ENCODE peak calls at places on chromosomes 11 and 22, in four cellular contexts. B is left lung; S is ovary; Q is CD8-positive, alpha-beta T cell. A is an unnamed sample.

GRCh38 chr11:122140535-122140934 is 24.5 kb upstream of the BLID start:
- DNase-seq in Q (no peak), B (no peak), S (no peak), A (peak)

GRCh38 chr11:66857234-66857926 is 516 bp downstream of the LRFN4 start:
- DNase-seq in S (peak), B (peak), Q (no peak), A (no peak)

GRCh38 chr11:108534274-108534882 is 36.2 kb upstream of the POGLUT3 start:
- DNase-seq in B (no peak), S (no peak), Q (no peak), A (no peak)

GRCh38 chr11:1628506-1629325 is 859 bp upstream of the KRTAP5-5 start:
- DNase-seq in Q (peak), B (no peak), S (peak), A (no peak)

GRCh38 chr11:129410561-129410960 is 34.9 kb downstream of the BARX2 start:
- DNase-seq in S (no peak), Q (no peak), B (no peak), A (no peak)

GRCh38 chr11:60700689-60701508 is 1.5 kb downstream of the MS4A8 start:
- DNase-seq in B (no peak), Q (no peak), S (peak), A (no peak)

GRCh38 chr11:1450958-1451710 is 35.4 kb downstream of the MOB2 start:
- DNase-seq in S (no peak), Q (no peak), B (no peak), A (no peak)

GRCh38 chr11:94780432-94780831 is 12.3 kb downstream of the AMOTL1 start:
- DNase-seq in Q (no peak), B (no peak), S (no peak), A (no peak)

GRCh38 chr22:39434721-39435120 is 22.1 kb upstream of the MGAT3 start:
- DNase-seq in B (no peak), Q (no peak), S (no peak), A (no peak)

GRCh38 chr11:12287374-12288211 is 89.8 kb upstream of the PARVA start:
- DNase-seq in Q (no peak), B (peak), S (peak), A (peak)

GRCh38 chr11:112693781-112694180 is 267.4 kb upstream of the NCAM1 start:
- DNase-seq in B (no peak), S (no peak), Q (no peak), A (no peak)

GRCh38 chr11:68309621-68310185 is 2.7 kb upstream of the LRP5 start:
- DNase-seq in S (no peak), B (no peak), Q (no peak), A (no peak)

GRCh38 chr22:47195676-47196492 is 433.4 kb downstream of the TBC1D22A start:
- DNase-seq in Q (no peak), B (peak), S (peak), A (no peak)

GRCh38 chr11:35605691-35606090 is 12.6 kb upstream of the FJX1 start:
- DNase-seq in B (no peak), Q (no peak), S (no peak), A (no peak)

GRCh38 chr11:108643974-108644373 is 20.9 kb upstream of the DDX10 start:
- DNase-seq in S (no peak), B (no peak), Q (no peak), A (no peak)

GRCh38 chr11:19228956-19229355 is 11.8 kb downstream of the E2F8 start:
- DNase-seq in B (no peak), S (no peak), Q (no peak), A (no peak)

GRCh38 chr11:107731911-107732310 is 20.1 kb upstream of the SLN start:
- DNase-seq in Q (no peak), S (no peak), B (no peak), A (no peak)

GRCh38 chr11:70745451-70745850 is 347.1 kb downstream of the CTTN start:
- DNase-seq in S (no peak), Q (no peak), B (no peak), A (no peak)

GRCh38 chr11:115085461-115086220 is 407.3 kb downstream of the NXPE2 start:
- DNase-seq in B (no peak), Q (no peak), S (no peak), A (peak)

GRCh38 chr22:25357606-25358420 is 138.4 kb downstream of the CRYBB2 start:
- DNase-seq in Q (no peak), S (peak), B (no peak), A (no peak)

GRCh38 chr11:121323208-121323607 is 30.6 kb downstream of the SC5D start:
- DNase-seq in S (no peak), B (no peak), Q (no peak), A (no peak)

GRCh38 chr11:63999349-64000025 is 13.2 kb downstream of the OTUB1 start:
- DNase-seq in S (peak), Q (peak), B (peak), A (no peak)

GRCh38 chr11:1515082-1516060 is 28.8 kb upstream of the MOB2 start:
- DNase-seq in B (peak), S (peak), Q (peak), A (peak)

GRCh38 chr11:132158091-132158490 is 787.7 kb downstream of the NTM start:
- DNase-seq in S (no peak), Q (no peak), B (no peak), A (no peak)

GRCh38 chr22:19714320-19715252 is at the start of gene SEPTIN5:
- DNase-seq in Q (no peak), S (peak), B (no peak), A (no peak)

GRCh38 chr11:124761301-124762021 is 629 bp downstream of the ESAM start:
- DNase-seq in B (no peak), Q (no peak), S (no peak), A (no peak)

GRCh38 chr11:69464621-69464960 is 16.9 kb upstream of the LINC01488 start:
- DNase-seq in S (no peak), Q (no peak), B (no peak), A (no peak)

GRCh38 chr11:69307871-69308381 is 14.0 kb downstream of the MYEOV start:
- DNase-seq in S (no peak), B (peak), Q (no peak), A (no peak)

GRCh38 chr22:46068908-46069481 is 81.3 kb upstream of the PPARA start:
- DNase-seq in Q (no peak), B (peak), S (peak), A (no peak)

GRCh38 chr11:16382638-16383380 is 26.5 kb upstream of the SOX6 start:
- DNase-seq in Q (no peak), S (no peak), B (no peak), A (no peak)

GRCh38 chr11:3225826-3226750 is 6.1 kb downstream of the MRGPRE start:
- DNase-seq in S (no peak), B (no peak), Q (no peak), A (no peak)

GRCh38 chr11:70836071-70836470 is 416.3 kb downstream of the SHANK2 start:
- DNase-seq in S (no peak), B (no peak), Q (no peak), A (no peak)

GRCh38 chr11:465896-466538 is 15.9 kb downstream of the PTDSS2 start:
- DNase-seq in B (no peak), Q (no peak), S (no peak), A (no peak)

GRCh38 chr11:119751281-119752060 is 22.5 kb upstream of the NECTIN1 start:
- DNase-seq in Q (no peak), B (no peak), S (no peak), A (no peak)

GRCh38 chr11:64229090-64229958 is 1.0 kb upstream of the DNAJC4 start:
- DNase-seq in S (peak), Q (no peak), B (no peak), A (no peak)

GRCh38 chr11:8792636-8793035 is 110.0 kb downstream of the RPL27A start:
- DNase-seq in S (no peak), Q (no peak), B (no peak), A (no peak)
- TF ChIP-seq CTCF in S (no peak), Q (no peak), B (no peak), A (no peak)

GRCh38 chr22:42902875-42903510 is 45.9 kb upstream of the ARFGAP3 start:
- DNase-seq in S (peak), Q (no peak), B (no peak), A (no peak)

GRCh38 chr22:42906605-42907338 is 49.7 kb upstream of the ARFGAP3 start:
- DNase-seq in B (no peak), S (peak), Q (no peak), A (no peak)

GRCh38 chr22:42904049-42904448 is 47.0 kb upstream of the ARFGAP3 start:
- DNase-seq in S (no peak), Q (no peak), B (no peak), A (no peak)

GRCh38 chr22:42905702-42906183 is 48.7 kb upstream of the ARFGAP3 start:
- DNase-seq in Q (no peak), B (peak), S (peak), A (no peak)

DNA sequence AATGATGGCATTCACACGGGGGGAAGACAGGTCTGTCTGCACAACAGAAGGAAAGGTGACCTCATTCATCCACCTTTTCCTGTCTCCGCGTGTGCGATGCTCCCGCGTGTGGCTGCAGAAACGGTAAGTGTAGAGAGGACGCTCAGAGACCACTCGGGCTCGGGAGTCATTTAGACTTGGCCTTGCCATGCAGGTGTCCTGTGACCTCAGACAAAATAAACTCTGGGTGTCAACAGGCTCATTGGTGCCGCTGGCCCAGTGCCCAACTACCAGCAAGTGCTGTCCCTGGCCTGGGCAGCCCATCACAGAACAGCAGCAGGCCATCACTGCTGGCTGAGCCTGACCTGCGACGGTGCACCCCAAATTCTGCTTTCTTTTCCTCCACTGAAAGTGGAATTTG is 48.1 kb upstream of the ARFGAP3 start:
- DNase-seq in B (no peak), Q (no peak), S (no peak), A (no peak)
- TF ChIP-seq CTCF in B (no peak), Q (no peak), S (no peak), A (no peak)

GRCh38 chr22:44571566-44572413 is 73.8 kb upstream of the RTL6 start:
- DNase-seq in S (peak), B (peak), Q (no peak), A (no peak)

GRCh38 chr22:44570476-44571445 is 72.7 kb upstream of the RTL6 start:
- DNase-seq in S (no peak), Q (no peak), B (peak), A (no peak)

GRCh38 chr22:44566911-44567310 is 68.9 kb upstream of the RTL6 start:
- DNase-seq in B (peak), S (no peak), Q (no peak), A (no peak)

GRCh38 chr22:44569516-44569915 is 71.5 kb upstream of the RTL6 start:
- DNase-seq in S (no peak), B (peak), Q (no peak), A (no peak)

GRCh38 chr22:44567846-44568493 is 69.9 kb upstream of the RTL6 start:
- DNase-seq in B (peak), S (peak), Q (peak), A (peak)
- TF ChIP-seq CTCF in B (peak), S (peak), Q (peak), A (peak)

GRCh38 chr22:26837784-26838520 is 180.6 kb downstream of the MIAT start:
- DNase-seq in B (no peak), Q (no peak), S (no peak), A (no peak)
- TF ChIP-seq CTCF in B (no peak), Q (no peak), S (no peak), A (no peak)

DNA sequence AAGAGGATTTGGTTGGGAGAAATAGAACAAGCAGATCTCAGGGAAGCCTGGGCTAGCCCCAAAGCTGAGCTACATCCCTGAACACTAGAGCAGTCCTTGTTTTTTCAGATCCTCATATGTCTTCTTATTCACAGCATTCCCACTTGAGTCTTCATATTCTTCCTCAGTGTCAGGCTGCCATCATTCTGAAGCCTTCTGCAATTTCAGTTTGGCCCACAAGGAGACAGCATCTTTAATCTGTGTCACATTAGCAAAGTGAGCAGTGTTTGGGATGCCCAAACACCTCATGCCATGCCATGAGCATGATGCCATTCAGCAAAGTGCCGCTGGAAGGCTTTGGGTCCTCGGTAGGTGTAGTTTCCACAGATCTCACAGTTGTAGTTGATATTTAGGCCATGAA is 56.6 kb downstream of the SCN3B start:
- DNase-seq in B (no peak), S (no peak), Q (no peak), A (no peak)
- TF ChIP-seq CTCF in B (no peak), S (no peak), Q (no peak), A (no peak)

GRCh38 chr11:118618991-118619375 is 11.6 kb downstream of the PHLDB1 start:
- DNase-seq in B (no peak), S (peak), Q (no peak), A (peak)

GRCh38 chr11:118618115-118618990 is 10.9 kb downstream of the PHLDB1 start:
- DNase-seq in S (peak), Q (no peak), B (peak), A (no peak)

GRCh38 chr11:118615282-118615979 is 8.0 kb downstream of the PHLDB1 start:
- DNase-seq in Q (no peak), S (no peak), B (no peak), A (no peak)

GRCh38 chr11:118614511-118614910 is 7.1 kb downstream of the PHLDB1 start:
- DNase-seq in S (no peak), Q (no peak), B (no peak), A (no peak)

DNA sequence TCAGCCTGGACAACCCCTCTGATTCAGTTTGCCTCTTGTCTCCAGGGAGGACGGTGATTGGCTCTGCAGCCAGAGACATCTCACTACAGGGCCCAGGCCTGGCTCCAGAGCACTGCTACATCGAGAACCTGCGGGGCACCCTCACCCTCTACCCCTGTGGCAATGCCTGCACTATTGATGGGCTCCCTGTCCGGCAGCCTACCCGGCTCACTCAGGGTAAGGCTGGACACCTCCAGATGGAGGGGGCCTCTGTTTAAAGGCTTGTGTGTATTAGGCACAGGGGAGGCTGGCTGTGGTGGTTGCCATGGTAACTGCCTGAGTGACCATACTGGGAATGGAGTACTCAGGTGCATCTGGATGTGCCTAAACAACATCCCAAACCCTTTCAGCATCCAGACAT is 8.6 kb downstream of the PHLDB1 start:
- DNase-seq in Q (no peak), S (peak), B (no peak), A (no peak)
- TF ChIP-seq CTCF in Q (no peak), S (no peak), B (no peak), A (no peak)

GRCh38 chr11:5596611-5597201 is at the start of gene TRIM6:
- DNase-seq in S (peak), Q (no peak), B (peak), A (no peak)

GRCh38 chr11:5603326-5603725 is 6.9 kb downstream of the TRIM6 start:
- DNase-seq in S (no peak), Q (no peak), B (no peak), A (no peak)

GRCh38 chr11:5604896-5605295 is 8.5 kb downstream of the TRIM6 start:
- DNase-seq in B (no peak), Q (no peak), S (no peak), A (no peak)

GRCh38 chr11:5597953-5598352 is 1.5 kb downstream of the TRIM6 start:
- DNase-seq in B (no peak), S (no peak), Q (no peak), A (no peak)

DNA sequence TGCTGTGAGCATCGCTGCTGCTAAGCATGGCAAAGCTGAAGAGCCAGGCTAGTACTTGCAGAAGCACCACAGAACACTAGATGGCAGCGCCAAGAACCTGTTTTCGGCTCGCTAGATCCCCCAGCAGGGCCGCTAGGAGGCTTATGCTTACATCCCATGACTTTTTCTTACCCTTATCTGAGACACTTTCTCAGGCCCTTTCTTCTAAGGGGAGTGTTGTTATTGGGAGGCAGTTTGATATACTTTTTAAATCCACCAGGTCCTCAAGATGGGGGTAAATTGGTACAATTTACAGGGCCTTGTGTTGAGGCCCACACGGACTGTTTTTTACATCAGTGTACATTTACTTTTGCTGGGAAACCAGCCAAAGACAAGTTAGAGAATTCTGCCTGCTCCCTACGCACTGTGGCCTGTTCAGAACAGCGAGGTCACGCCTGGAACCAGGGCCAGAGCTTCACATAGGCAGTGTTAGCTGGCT is 4.0 kb downstream of the TRIM6 start:
- DNase-seq in S (peak), Q (peak), B (peak), A (peak)
- TF ChIP-seq CTCF in S (peak), Q (peak), B (peak), A (peak)

A was measured in astrocyte of the cerebellum.